ENCODE peak calls at places on chromosomes 6 and 20, in five cellular contexts. M is GM12878, B is K562, U is H1, C is GM12891. J is an unnamed sample.

GRCh38 chr6:42047220-42047590 is 3.1 kb upstream of the TAF8 start:
- DNase-seq in U (no peak), M (no peak), C (no peak), B (no peak), J (no peak)

GRCh38 chr6:38824243-38824894 is 109.3 kb downstream of the DNAH8 start:
- DNase-seq in M (no peak), U (no peak), B (no peak), C (no peak), J (no peak)

GRCh38 chr6:25042599-25042936 is 106.8 kb upstream of the RIPOR2 start:
- DNase-seq in B (no peak), M (no peak), C (no peak), U (no peak), J (no peak)

GRCh38 chr20:741620-742019 is 26.7 kb downstream of the SLC52A3 start:
- DNase-seq in U (no peak), M (no peak), B (no peak), C (no peak), J (no peak)

GRCh38 chr6:136548582-136549330 is 1.5 kb downstream of the MAP7 start:
- DNase-seq in U (no peak), B (no peak), M (no peak), C (no peak), J (no peak)

GRCh38 chr6:168774381-168774780 is 333.4 kb downstream of the SMOC2 start:
- DNase-seq in U (no peak), C (no peak), M (no peak), B (no peak), J (no peak)

GRCh38 chr20:34984756-34985261 is 29.1 kb downstream of the MYH7B start:
- DNase-seq in U (no peak), B (no peak), M (no peak), C (no peak), J (no peak)

GRCh38 chr20:58521763-58522162 is 6.6 kb upstream of the APCDD1L start:
- DNase-seq in C (no peak), U (no peak), B (no peak), M (no peak), J (no peak)

GRCh38 chr6:130018830-130019795 is 732 bp downstream of the L3MBTL3 start:
- DNase-seq in C (peak), M (no peak), B (peak), U (no peak), J (peak)

GRCh38 chr6:160386869-160387518 is 38.8 kb downstream of the SLC22A3 start:
- DNase-seq in C (no peak), B (no peak), M (no peak), U (no peak), J (no peak)

DNA sequence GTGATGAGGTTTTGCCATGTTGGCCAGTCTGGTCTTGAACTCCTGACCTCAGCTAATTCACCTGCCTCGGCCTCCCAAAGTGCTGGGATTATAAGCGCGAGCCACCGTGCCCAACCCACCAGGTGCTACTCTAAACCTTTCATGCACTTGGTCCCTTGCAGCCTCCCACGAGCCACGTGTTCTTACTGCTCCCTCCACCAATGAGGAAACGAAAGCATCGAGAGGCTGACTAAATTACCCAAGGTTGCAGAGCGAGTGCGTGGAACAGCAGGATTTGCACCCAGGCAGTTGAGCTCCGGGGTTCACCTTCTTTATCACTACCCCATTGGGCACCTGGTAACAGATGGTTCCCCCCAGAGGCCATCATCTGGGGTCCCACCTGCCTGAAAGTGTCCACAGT is 208.3 kb downstream of the LY86 start:
- DNase-seq in C (no peak), B (no peak), M (no peak), U (no peak), J (no peak)
- TF ChIP-seq TAF1 in C (no peak), B (no peak), M (no peak), U (no peak), J (no peak)

GRCh38 chr6:150857062-150857905 is 8.2 kb upstream of the MTHFD1L start:
- DNase-seq in U (no peak), C (no peak), B (no peak), M (no peak), J (no peak)
- TF ChIP-seq TAF1 in U (no peak), C (no peak), B (no peak), M (no peak), J (no peak)

DNA sequence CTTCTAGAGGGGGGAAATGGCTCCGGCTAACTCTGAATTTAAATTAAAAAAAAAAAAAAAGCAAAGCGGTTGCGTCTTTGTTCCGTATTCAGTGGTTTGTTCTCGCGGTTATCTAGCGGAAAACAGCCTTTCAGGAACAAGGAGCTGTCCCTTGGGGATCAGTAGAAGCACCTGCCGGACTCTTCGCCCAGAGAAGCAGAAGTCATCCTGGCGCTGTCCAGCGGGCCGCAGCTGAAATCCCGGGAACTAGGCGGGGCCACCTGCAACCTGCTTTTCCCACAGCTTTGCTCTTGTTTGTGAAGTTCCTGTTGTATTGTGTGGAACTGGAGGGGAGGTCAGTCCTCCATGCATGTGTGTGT is 43.9 kb upstream of the GJE1 start:
- DNase-seq in M (no peak), B (no peak), U (no peak), C (peak), J (no peak)
- TF ChIP-seq TAF1 in M (no peak), B (no peak), U (no peak), C (no peak), J (no peak)

DNA sequence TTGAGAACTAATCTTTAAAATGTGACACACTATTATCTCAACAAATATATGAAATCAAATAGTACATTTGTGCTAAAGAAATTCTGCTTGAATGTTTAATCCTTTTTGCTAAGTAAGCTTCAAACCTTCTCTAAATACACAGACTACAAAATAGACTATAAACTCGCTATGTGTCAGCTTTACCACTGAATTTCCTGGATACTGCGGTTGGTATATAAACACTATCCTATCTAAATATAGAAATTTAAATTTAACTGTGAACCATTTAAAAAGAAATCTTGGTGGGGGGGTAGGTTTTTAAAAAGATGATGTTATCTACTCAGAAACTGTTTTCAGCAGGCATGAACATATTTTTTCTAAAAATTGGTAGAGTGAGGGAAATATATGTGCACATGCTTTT is 306.5 kb upstream of the RUNX2 start:
- DNase-seq in B (no peak), M (no peak), C (no peak), U (no peak), J (no peak)
- TF ChIP-seq TAF1 in B (no peak), M (no peak), C (no peak), U (no peak), J (no peak)

GRCh38 chr20:24979036-24979960 is 13.3 kb downstream of the APMAP start:
- DNase-seq in B (no peak), C (no peak), U (no peak), M (no peak), J (no peak)
- TF ChIP-seq TAF1 in B (no peak), C (no peak), U (no peak), M (no peak), J (no peak)